ENCODE peak calls at places on chromosomes 13 and 19, in five cellular contexts. Q is epithelial cell of esophagus, N is cardiac fibroblast, D is endodermal cell, H is AG04449. B is an unnamed sample.

GRCh38 chr19:38245826-38246498 is 10.2 kb downstream of the PPP1R14A start:
- DNase-seq in Q (no peak), N (peak; percentile 54), D (no peak), H (no peak), B (no peak)

GRCh38 chr19:35346193-35347052 is 1.3 kb upstream of the FFAR1 start:
- DNase-seq in Q (no peak), N (no peak), D (peak; percentile 46), H (no peak), B (no peak)

GRCh38 chr19:14073925-14074838 is 1.6 kb downstream of the MISP3 start:
- DNase-seq in Q (peak; percentile 51), N (no peak), D (no peak), H (no peak), B (no peak)

GRCh38 chr13:97629601-97630272 is 195.8 kb downstream of the RAP2A start:
- DNase-seq in Q (no peak), N (no peak), D (no peak), H (no peak), B (no peak)

GRCh38 chr19:18294467-18294864 is 13.0 kb upstream of the JUND start:
- DNase-seq in Q (peak; percentile 81), N (no peak), D (peak; percentile 78), H (no peak), B (no peak)

GRCh38 chr19:29121684-29122083 is 91.3 kb downstream of the UQCRFS1 start:
- DNase-seq in Q (no peak), N (no peak), D (peak; percentile 88), H (no peak), B (no peak)

GRCh38 chr19:30498707-30499106 is 126.5 kb downstream of the ZNF536 start:
- DNase-seq in Q (no peak), N (no peak), D (peak; percentile 89), H (no peak), B (no peak)

GRCh38 chr19:34661357-34661756 is 15.6 kb downstream of the SCGB2B2 start:
- DNase-seq in Q (no peak), N (no peak), D (no peak), H (no peak), B (no peak)

GRCh38 chr13:113951246-113951999 is 22.5 kb downstream of the C13orf46 start:
- DNase-seq in Q (peak; percentile 72), N (peak; percentile 86), D (peak; percentile 87), H (no peak), B (no peak)

GRCh38 chr19:15412832-15413231 is 6.0 kb downstream of the AKAP8L start:
- DNase-seq in Q (no peak), N (no peak), D (peak; percentile 62), H (no peak), B (no peak)

GRCh38 chr19:52200044-52200443 is 10.2 kb downstream of the PPP2R1A start:
- DNase-seq in Q (peak; percentile 85), N (peak; percentile 81), D (no peak), H (peak; percentile 42), B (no peak)

GRCh38 chr19:10551698-10552301 is 8.1 kb downstream of the ATG4D start:
- DNase-seq in Q (peak; percentile 81), N (peak; percentile 56), D (peak; percentile 62), H (no peak), B (peak; percentile 16)

GRCh38 chr19:10554760-10555612 is 10.8 kb downstream of the KRI1 start:
- DNase-seq in Q (peak; percentile 94), N (no peak), D (peak; percentile 64), H (no peak), B (no peak)

GRCh38 chr19:10553943-10554381 is 10.3 kb downstream of the ATG4D start:
- DNase-seq in Q (peak; percentile 95), N (no peak), D (no peak), H (no peak), B (no peak)

GRCh38 chr19:10552596-10553053 is 8.9 kb downstream of the ATG4D start:
- DNase-seq in Q (no peak), N (peak; percentile 39), D (peak; percentile 91), H (no peak), B (peak; percentile 20)

DNA sequence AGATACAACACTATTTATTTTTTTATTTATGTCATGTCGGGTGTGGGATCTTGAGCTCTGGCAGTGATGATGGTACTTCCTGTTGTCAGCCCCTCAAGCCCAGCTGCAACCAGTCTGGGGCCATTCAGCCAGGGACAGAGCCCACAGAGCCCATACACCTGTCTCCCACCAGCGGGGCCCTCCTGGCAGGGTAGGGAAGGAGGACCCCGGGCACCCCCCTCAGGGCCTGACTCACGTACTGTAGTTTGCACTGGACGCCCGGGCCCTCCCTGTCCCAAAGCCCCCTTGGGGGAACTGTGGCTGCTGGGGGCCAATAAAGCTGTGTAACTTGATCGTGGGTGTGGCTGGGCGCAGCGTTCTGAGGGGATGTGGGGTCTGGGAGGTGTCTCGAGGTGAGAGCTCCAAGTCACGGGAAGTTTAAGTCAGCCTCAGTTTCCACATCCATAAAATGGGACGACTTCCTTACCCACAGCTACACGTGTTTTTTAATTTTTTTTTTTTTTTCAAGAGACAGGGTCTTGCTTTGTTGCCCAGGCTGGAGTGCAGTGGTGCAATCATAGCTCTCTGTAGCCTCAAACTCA is 9.5 kb downstream of the ATG4D start:
- DNase-seq in Q (no peak), N (no peak), D (no peak), H (no peak), B (no peak)
- TF ChIP-seq CTCF in Q (no peak), N (no peak), D (no peak), H (no peak), B (no peak)

GRCh38 chr19:55545443-55545842 is at the start of gene SBK3:
- DNase-seq in Q (no peak), N (no peak), D (no peak), H (no peak), B (no peak)

GRCh38 chr19:55544776-55545439 is 435 bp downstream of the SBK3 start:
- DNase-seq in Q (no peak), N (no peak), D (no peak), H (no peak), B (no peak)

GRCh38 chr19:55545913-55546495 is 661 bp upstream of the SBK3 start:
- DNase-seq in Q (no peak), N (no peak), D (no peak), H (no peak), B (no peak)

GRCh38 chr19:55549500-55550320 is 4.4 kb upstream of the SBK3 start:
- DNase-seq in Q (peak; percentile 74), N (peak; percentile 82), D (peak; percentile 83), H (peak; percentile 88), B (no peak)

GRCh38 chr19:55546822-55547614 is 1.7 kb upstream of the SBK3 start:
- DNase-seq in Q (peak; percentile 31), N (peak; percentile 87), D (no peak), H (no peak), B (no peak)
- H3K4me3 ChIP-seq in Q (no peak overlapping the region), N (no peak overlapping the region), D (no peak overlapping the region), H (no peak overlapping the region), B (no peak overlapping the region)

DNA sequence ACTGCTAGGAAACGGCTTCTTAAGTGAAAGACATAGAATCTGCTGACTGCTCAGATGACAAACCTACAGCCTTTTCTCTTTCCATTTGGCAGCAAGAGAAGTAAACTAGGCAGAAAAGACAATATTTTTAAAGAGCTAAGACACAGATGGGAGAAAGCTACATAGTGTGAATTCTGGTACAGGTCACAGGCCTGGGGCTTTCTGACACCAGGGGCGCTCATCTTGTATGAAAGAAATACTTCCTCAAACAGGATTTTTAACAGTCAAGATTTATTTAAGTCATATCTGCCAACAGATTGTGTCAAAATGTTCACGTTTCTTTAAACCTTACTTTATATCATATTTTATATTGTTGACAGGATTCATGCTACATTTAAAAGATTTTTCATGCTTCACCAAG is 78.4 kb downstream of the MIPEP start:
- DNase-seq in Q (no peak), N (no peak), D (no peak), H (no peak), B (no peak)
- TF ChIP-seq CTCF in Q (no peak), N (no peak), D (peak; percentile 60), H (no peak), B (no peak)

GRCh38 chr19:6074709-6075403 is 35.4 kb downstream of the RFX2 start:
- DNase-seq in Q (no peak), N (no peak), D (no peak), H (no peak), B (no peak)
- H3K4me3 ChIP-seq in Q (no peak overlapping the region), N (no peak overlapping the region), D (no peak overlapping the region), H (no peak overlapping the region), B (no peak overlapping the region)

GRCh38 chr19:44752123-44752815 is 3.8 kb downstream of the BCL3 start:
- DNase-seq in Q (no peak), N (no peak), D (no peak), H (no peak), B (no peak)

GRCh38 chr19:44754743-44755066 is 6.2 kb downstream of the BCL3 start:
- DNase-seq in Q (no peak), N (no peak), D (no peak), H (no peak), B (no peak)

GRCh38 chr19:44753932-44754742 is 5.6 kb downstream of the BCL3 start:
- DNase-seq in Q (peak; percentile 75), N (peak; percentile 96), D (peak; percentile 87), H (no peak), B (no peak)

GRCh38 chr19:44753619-44753931 is 5.1 kb downstream of the BCL3 start:
- DNase-seq in Q (no peak), N (no peak), D (no peak), H (no peak), B (no peak)

DNA sequence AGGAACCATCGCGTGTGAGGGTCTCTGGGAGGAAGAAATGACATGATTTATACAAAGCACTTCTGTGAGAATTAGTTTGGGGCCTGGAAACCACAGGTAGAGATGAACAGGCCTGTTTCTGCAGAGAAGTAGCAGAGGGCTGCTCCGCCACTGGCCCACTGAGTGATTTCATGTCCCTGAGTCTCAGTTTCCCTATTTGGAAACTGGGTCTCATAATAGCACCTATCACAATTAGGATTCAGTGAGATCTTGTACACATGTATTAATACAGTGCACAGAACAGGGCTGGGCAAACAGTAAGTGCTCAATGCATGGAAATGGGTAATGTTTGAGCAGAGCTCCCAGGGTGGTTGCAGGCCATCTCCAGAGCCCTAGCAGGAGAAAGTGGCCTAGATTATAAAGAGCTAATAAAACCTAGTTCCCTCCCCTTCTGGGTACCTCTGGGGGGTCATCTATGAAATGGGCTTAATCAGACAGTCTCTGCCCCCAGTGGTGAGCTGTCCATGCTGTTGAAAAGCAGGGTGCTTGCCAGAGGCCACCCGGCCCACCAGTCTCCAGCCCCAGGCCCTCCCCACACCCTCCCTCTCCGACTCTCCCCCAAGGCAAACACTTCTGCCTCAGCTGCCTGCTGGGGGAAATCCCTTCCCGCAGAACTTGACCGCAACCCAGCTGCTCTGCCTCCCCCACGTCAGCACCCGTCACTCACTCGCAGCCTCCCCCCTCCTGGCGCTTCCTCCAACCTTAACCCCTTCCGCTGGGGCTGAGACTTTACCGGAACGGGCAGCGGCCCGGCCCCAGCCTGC is 4.5 kb downstream of the BCL3 start:
- DNase-seq in Q (peak; percentile 93), N (peak; percentile 99), D (peak; percentile 89), H (peak; percentile 89), B (no peak)
- TF ChIP-seq CTCF in Q (no peak), N (peak; percentile 10), D (peak; percentile 19), H (peak; percentile 12), B (no peak)

GRCh38 chr13:48125794-48126228 is 30.9 kb upstream of the MED4 start:
- DNase-seq in Q (no peak), N (peak; percentile 91), D (no peak), H (no peak), B (no peak)
- H3K4me3 ChIP-seq in Q (no peak overlapping the region), N (no peak overlapping the region), D (no peak overlapping the region), H (no peak overlapping the region), B (no peak overlapping the region)